ENCODE peak calls at places on chromosomes 12 and 14, in nine cellular contexts. L, R, V, C, O, Z, S, J and M are unnamed samples.
A peak's percentile ranks its signal among the peaks of the same experiment; 100 is the strongest.

GRCh38 chr12:1595026-1595561 is 713 bp upstream of the FBXL14 start:
- DNase-seq in L (no peak), R (no peak), V (no peak), C (no peak), O (peak; percentile 25), Z (no peak), S (no peak), J (no peak), M (no peak)

GRCh38 chr12:105226219-105226618 is 9.8 kb downstream of the APPL2 start:
- DNase-seq in L (no peak), R (peak; percentile 62), V (peak; percentile 38), C (no peak), O (peak; percentile 92), Z (peak; percentile 51), S (no peak), J (peak; percentile 62), M (peak; percentile 63)

GRCh38 chr14:81401420-81402122 is 1.4 kb upstream of the STON2 start:
- DNase-seq in L (no peak), R (no peak), V (no peak), C (no peak), O (peak; percentile 97), Z (no peak), S (no peak), J (no peak), M (no peak)

GRCh38 chr12:92292016-92292415 is 146.4 kb upstream of the BTG1 start:
- DNase-seq in L (no peak), R (no peak), V (no peak), C (no peak), O (no peak), Z (no peak), S (no peak), J (no peak), M (no peak)

GRCh38 chr12:14995583-14996425 is 23.0 kb downstream of the PDE6H start:
- DNase-seq in L (peak; percentile 8), R (no peak), V (no peak), C (peak; percentile 36), O (peak; percentile 74), Z (peak; percentile 35), S (peak; percentile 32), J (no peak), M (no peak)

GRCh38 chr14:93337884-93338283 is 5.0 kb upstream of the BTBD7 start:
- DNase-seq in L (no peak), R (no peak), V (no peak), C (no peak), O (no peak), Z (no peak), S (no peak), J (no peak), M (no peak)

GRCh38 chr12:14852880-14853279 is 9.6 kb upstream of the ART4 start:
- DNase-seq in L (no peak), R (no peak), V (no peak), C (no peak), O (no peak), Z (no peak), S (no peak), J (no peak), M (no peak)

GRCh38 chr14:104592785-104593184 is 11.8 kb downstream of the TMEM179 start:
- DNase-seq in L (no peak), R (no peak), V (no peak), C (no peak), O (no peak), Z (no peak), S (no peak), J (peak; percentile 19), M (peak; percentile 36)

GRCh38 chr14:28142400-28143015 is 624.1 kb upstream of the FOXG1 start:
- DNase-seq in L (no peak), R (no peak), V (no peak), C (peak; percentile 54), O (peak; percentile 54), Z (no peak), S (peak; percentile 49), J (no peak), M (no peak)

GRCh38 chr14:33307691-33308369 is 369.2 kb downstream of the NPAS3 start:
- DNase-seq in L (peak; percentile 53), R (no peak), V (no peak), C (peak; percentile 39), O (peak; percentile 86), Z (no peak), S (peak; percentile 85), J (peak; percentile 64), M (no peak)